ENCODE peak calls at places on chromosomes 13 and 19, in four cellular contexts. One of them, this sample, is unnamed.

GRCh38 chr13:100063333-100063732 is 25.6 kb upstream of the PCCA start:
- DNase-seq in tibial artery: no peak
- DNase-seq in psoas muscle: no peak
- DNase-seq in CD8-positive, alpha-beta T cell: no peak
- DNase-seq in this sample: no peak

GRCh38 chr13:97276862-97277269 is 54.7 kb downstream of the MBNL2 start:
- DNase-seq in tibial artery: no peak
- DNase-seq in psoas muscle: no peak
- DNase-seq in CD8-positive, alpha-beta T cell: no peak
- DNase-seq in this sample: no peak

GRCh38 chr13:24624801-24625231 is 55.4 kb upstream of the ATP12A start:
- DNase-seq in tibial artery: no peak
- DNase-seq in psoas muscle: no peak
- DNase-seq in CD8-positive, alpha-beta T cell: peak; percentile 37
- DNase-seq in this sample: peak; percentile 42

GRCh38 chr13:50969691-50970090 is 60.1 kb downstream of the RNASEH2B start:
- DNase-seq in tibial artery: no peak
- DNase-seq in psoas muscle: no peak
- DNase-seq in CD8-positive, alpha-beta T cell: no peak
- DNase-seq in this sample: peak; percentile 62

GRCh38 chr13:40126301-40127085 is 471.0 kb downstream of the COG6 start:
- DNase-seq in tibial artery: no peak
- DNase-seq in psoas muscle: no peak
- DNase-seq in CD8-positive, alpha-beta T cell: no peak
- DNase-seq in this sample: no peak

GRCh38 chr19:4183967-4184717 is 1.7 kb downstream of the ANKRD24 start:
- DNase-seq in tibial artery: no peak
- DNase-seq in psoas muscle: peak; percentile 56
- DNase-seq in CD8-positive, alpha-beta T cell: no peak
- DNase-seq in this sample: peak; percentile 72

GRCh38 chr13:75873499-75873898 is 237.4 kb downstream of the LMO7 start:
- DNase-seq in tibial artery: no peak
- DNase-seq in psoas muscle: no peak
- DNase-seq in CD8-positive, alpha-beta T cell: no peak
- DNase-seq in this sample: no peak

GRCh38 chr19:32392946-32393345 is 12.6 kb upstream of the DPY19L3 start:
- DNase-seq in tibial artery: no peak
- DNase-seq in psoas muscle: no peak
- DNase-seq in CD8-positive, alpha-beta T cell: no peak
- DNase-seq in this sample: no peak

GRCh38 chr13:49329831-49330545 is 82.3 kb downstream of the CDADC1 start:
- DNase-seq in tibial artery: no peak
- DNase-seq in psoas muscle: no peak
- DNase-seq in CD8-positive, alpha-beta T cell: no peak
- DNase-seq in this sample: no peak

GRCh38 chr19:57559008-57559403 is 657 bp downstream of the ZNF550 start:
- DNase-seq in tibial artery: no peak
- DNase-seq in psoas muscle: no peak
- DNase-seq in CD8-positive, alpha-beta T cell: peak; percentile 49
- DNase-seq in this sample: peak; percentile 65

GRCh38 chr13:74158028-74158427 is 23.8 kb upstream of the KLF12 start:
- DNase-seq in tibial artery: no peak
- DNase-seq in psoas muscle: no peak
- DNase-seq in CD8-positive, alpha-beta T cell: no peak
- DNase-seq in this sample: no peak

GRCh38 chr13:105763851-105764250 is 771.6 kb downstream of the EFNB2 start:
- DNase-seq in tibial artery: no peak
- DNase-seq in psoas muscle: no peak
- DNase-seq in CD8-positive, alpha-beta T cell: no peak
- DNase-seq in this sample: no peak

GRCh38 chr13:72149701-72150100 is 282.7 kb upstream of the DACH1 start:
- DNase-seq in tibial artery: no peak
- DNase-seq in psoas muscle: no peak
- DNase-seq in CD8-positive, alpha-beta T cell: no peak
- DNase-seq in this sample: no peak

GRCh38 chr19:56076413-56076998 is 44.6 kb downstream of the ZNF787 start:
- DNase-seq in tibial artery: peak; percentile 69
- DNase-seq in psoas muscle: no peak
- DNase-seq in CD8-positive, alpha-beta T cell: peak; percentile 54
- DNase-seq in this sample: peak; percentile 79

GRCh38 chr19:6233827-6234511 is 45.8 kb downstream of the MLLT1 start:
- DNase-seq in tibial artery: no peak
- DNase-seq in psoas muscle: peak; percentile 56
- DNase-seq in CD8-positive, alpha-beta T cell: no peak
- DNase-seq in this sample: peak; percentile 73

GRCh38 chr13:36297600-36298338 is at the start of gene CCDC169:
- DNase-seq in tibial artery: peak; percentile 62
- DNase-seq in psoas muscle: peak; percentile 66
- DNase-seq in CD8-positive, alpha-beta T cell: peak; percentile 60
- DNase-seq in this sample: peak; percentile 76

GRCh38 chr13:40113644-40114304 is 458.3 kb downstream of the COG6 start:
- DNase-seq in tibial artery: no peak
- DNase-seq in psoas muscle: no peak
- DNase-seq in CD8-positive, alpha-beta T cell: no peak
- DNase-seq in this sample: no peak

GRCh38 chr19:12453495-12453894 is 12.7 kb upstream of the ZNF443 start:
- DNase-seq in tibial artery: no peak
- DNase-seq in psoas muscle: no peak
- DNase-seq in CD8-positive, alpha-beta T cell: no peak
- DNase-seq in this sample: no peak

GRCh38 chr19:49020931-49021895 is 2.9 kb downstream of the CGB3 start:
- DNase-seq in tibial artery: no peak
- DNase-seq in psoas muscle: no peak
- DNase-seq in CD8-positive, alpha-beta T cell: no peak
- DNase-seq in this sample: peak; percentile 74

GRCh38 chr13:49400755-49401659 is 42.9 kb downstream of the CAB39L start:
- DNase-seq in tibial artery: peak; percentile 25
- DNase-seq in psoas muscle: no peak
- DNase-seq in CD8-positive, alpha-beta T cell: no peak
- DNase-seq in this sample: no peak

GRCh38 chr19:31316201-31316951 is 32.9 kb downstream of the TSHZ3 start:
- DNase-seq in tibial artery: peak; percentile 54
- DNase-seq in psoas muscle: peak; percentile 50
- DNase-seq in CD8-positive, alpha-beta T cell: no peak
- DNase-seq in this sample: peak; percentile 68

GRCh38 chr13:112058519-112058873 is 8.5 kb upstream of the SOX1 start:
- DNase-seq in tibial artery: no peak
- DNase-seq in psoas muscle: no peak
- DNase-seq in CD8-positive, alpha-beta T cell: no peak
- DNase-seq in this sample: peak; percentile 75
- H3K27me3 ChIP-seq in tibial artery: no peaks in the 10 kb centered on the region
- H3K27me3 ChIP-seq in psoas muscle: no peaks in the 10 kb centered on the region
- H3K27me3 ChIP-seq in CD8-positive, alpha-beta T cell: peaks cover 41% of the 10 kb centered on the region
- H3K27me3 ChIP-seq in this sample: peaks cover 100% of the 10 kb centered on the region

GRCh38 chr13:27635256-27635655 is 13.6 kb downstream of the POLR1D start:
- DNase-seq in tibial artery: no peak
- DNase-seq in psoas muscle: no peak
- DNase-seq in CD8-positive, alpha-beta T cell: no peak
- DNase-seq in this sample: no peak
- H3K36me3 ChIP-seq in tibial artery: no peaks in the 10 kb centered on the region
- H3K36me3 ChIP-seq in psoas muscle: no peaks in the 10 kb centered on the region
- H3K36me3 ChIP-seq in CD8-positive, alpha-beta T cell: no peaks in the 10 kb centered on the region
- H3K36me3 ChIP-seq in this sample: no peaks in the 10 kb centered on the region

GRCh38 chr19:10419200-10419645 is 1.1 kb upstream of the PDE4A start:
- DNase-seq in tibial artery: no peak
- DNase-seq in psoas muscle: no peak
- DNase-seq in CD8-positive, alpha-beta T cell: no peak
- DNase-seq in this sample: no peak
- H3K4me3 ChIP-seq in tibial artery: no peak overlapping the region
- H3K4me3 ChIP-seq in psoas muscle: peak overlapping the region; percentile 40
- H3K4me3 ChIP-seq in CD8-positive, alpha-beta T cell: peak overlapping the region; percentile 9
- H3K4me3 ChIP-seq in this sample: peak overlapping the region; percentile 53

DNA sequence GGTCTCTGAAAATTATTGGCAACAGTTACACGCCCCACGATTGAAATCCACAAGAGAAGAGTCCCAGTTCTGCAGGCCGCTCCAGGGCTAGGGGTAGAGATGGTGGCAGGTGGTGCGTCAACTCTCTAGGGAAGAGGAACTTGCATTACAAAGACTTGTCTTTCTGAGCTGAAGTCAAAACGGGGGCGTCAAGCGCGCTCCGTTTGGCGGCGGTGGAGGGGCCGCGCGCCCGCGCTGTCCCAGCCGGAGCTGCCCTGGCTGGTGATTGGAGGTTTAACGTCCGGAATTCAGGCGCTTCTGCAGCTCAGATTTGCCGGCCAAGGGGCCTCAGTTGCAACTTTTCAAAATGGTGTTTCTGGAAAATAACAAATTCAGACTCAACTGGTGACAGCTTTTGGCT is 38.9 kb downstream of the SOX1 start:
- DNase-seq in tibial artery: no peak
- DNase-seq in psoas muscle: no peak
- DNase-seq in CD8-positive, alpha-beta T cell: no peak
- DNase-seq in this sample: peak; percentile 93
- H3K27me3 ChIP-seq in tibial artery: no peaks in the 10 kb centered on the region
- H3K27me3 ChIP-seq in psoas muscle: peaks cover 10% of the 10 kb centered on the region
- H3K27me3 ChIP-seq in CD8-positive, alpha-beta T cell: peaks cover 5% of the 10 kb centered on the region
- H3K27me3 ChIP-seq in this sample: peaks cover 78% of the 10 kb centered on the region